ENCODE peak calls at places on chromosome 3, in five cellular contexts. One of them, this sample, is unnamed.

GRCh38 chr3:70832035-70832795 is 519.8 kb upstream of the MDFIC2 start:
- DNase-seq in GM20000: no peak
- DNase-seq in progenitor cell of endocrine pancreas: no peak
- DNase-seq in GM06990: no peak
- DNase-seq in dorsolateral prefrontal cortex: no peak
- DNase-seq in this sample: no peak

GRCh38 chr3:136078421-136079364 is 113.2 kb downstream of the PPP2R3A start:
- DNase-seq in dorsolateral prefrontal cortex: no peak
- DNase-seq in progenitor cell of endocrine pancreas: no peak
- DNase-seq in GM20000: peak
- DNase-seq in GM06990: no peak
- DNase-seq in this sample: no peak

GRCh38 chr3:18247776-18248310 is 177.3 kb downstream of the SATB1 start:
- DNase-seq in GM06990: no peak
- DNase-seq in progenitor cell of endocrine pancreas: no peak
- DNase-seq in dorsolateral prefrontal cortex: no peak
- DNase-seq in GM20000: no peak
- DNase-seq in this sample: no peak

GRCh38 chr3:72810063-72810462 is 38.2 kb downstream of the SHQ1 start:
- DNase-seq in GM20000: no peak
- DNase-seq in progenitor cell of endocrine pancreas: no peak
- DNase-seq in GM06990: no peak
- DNase-seq in dorsolateral prefrontal cortex: no peak
- DNase-seq in this sample: no peak

GRCh38 chr3:131699001-131699400 is 196.2 kb upstream of the MRPL3 start:
- DNase-seq in dorsolateral prefrontal cortex: no peak
- DNase-seq in GM06990: no peak
- DNase-seq in GM20000: no peak
- DNase-seq in progenitor cell of endocrine pancreas: no peak
- DNase-seq in this sample: no peak

GRCh38 chr3:169546368-169546767 is 117.1 kb downstream of the MECOM start:
- DNase-seq in GM20000: no peak
- DNase-seq in dorsolateral prefrontal cortex: no peak
- DNase-seq in progenitor cell of endocrine pancreas: no peak
- DNase-seq in GM06990: no peak
- DNase-seq in this sample: no peak

GRCh38 chr3:97389883-97390282 is 374.7 kb upstream of the ARL6 start:
- DNase-seq in progenitor cell of endocrine pancreas: no peak
- DNase-seq in GM06990: no peak
- DNase-seq in dorsolateral prefrontal cortex: no peak
- DNase-seq in GM20000: no peak
- DNase-seq in this sample: no peak

GRCh38 chr3:177177670-177178295 is 19.5 kb downstream of the TBL1XR1 start:
- DNase-seq in progenitor cell of endocrine pancreas: no peak
- DNase-seq in dorsolateral prefrontal cortex: no peak
- DNase-seq in GM20000: no peak
- DNase-seq in GM06990: no peak
- DNase-seq in this sample: no peak

GRCh38 chr3:55505776-55506175 is 18.7 kb upstream of the WNT5A start:
- DNase-seq in progenitor cell of endocrine pancreas: no peak
- DNase-seq in dorsolateral prefrontal cortex: no peak
- DNase-seq in GM20000: no peak
- DNase-seq in GM06990: no peak
- DNase-seq in this sample: no peak

DNA sequence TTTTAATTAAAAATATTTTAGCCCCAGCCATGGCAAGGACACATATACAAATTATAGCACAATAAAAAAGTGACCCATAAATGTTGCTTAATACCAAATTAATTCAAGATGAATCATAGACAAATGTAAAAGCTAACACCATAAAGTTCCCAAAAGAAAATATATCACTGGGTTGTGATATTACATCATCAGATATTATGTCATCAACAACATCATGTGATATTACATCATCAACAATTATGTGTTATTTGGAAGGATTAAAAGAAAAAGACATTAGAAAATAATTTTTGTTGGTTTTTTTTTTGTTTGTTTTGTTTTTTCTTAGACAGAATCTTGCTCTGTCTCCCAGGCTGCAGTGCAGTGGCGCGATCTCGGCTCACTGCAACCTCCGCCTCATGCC is 34.4 kb upstream of the ABHD10 start:
- DNase-seq in GM06990: no peak
- DNase-seq in GM20000: no peak
- DNase-seq in dorsolateral prefrontal cortex: no peak
- DNase-seq in progenitor cell of endocrine pancreas: no peak
- DNase-seq in this sample: no peak
- TF ChIP-seq CTCF in GM06990: no peak
- TF ChIP-seq CTCF in GM20000: no peak
- TF ChIP-seq CTCF in dorsolateral prefrontal cortex: no peak
- TF ChIP-seq CTCF in progenitor cell of endocrine pancreas: no peak
- TF ChIP-seq CTCF in this sample: no peak

DNA sequence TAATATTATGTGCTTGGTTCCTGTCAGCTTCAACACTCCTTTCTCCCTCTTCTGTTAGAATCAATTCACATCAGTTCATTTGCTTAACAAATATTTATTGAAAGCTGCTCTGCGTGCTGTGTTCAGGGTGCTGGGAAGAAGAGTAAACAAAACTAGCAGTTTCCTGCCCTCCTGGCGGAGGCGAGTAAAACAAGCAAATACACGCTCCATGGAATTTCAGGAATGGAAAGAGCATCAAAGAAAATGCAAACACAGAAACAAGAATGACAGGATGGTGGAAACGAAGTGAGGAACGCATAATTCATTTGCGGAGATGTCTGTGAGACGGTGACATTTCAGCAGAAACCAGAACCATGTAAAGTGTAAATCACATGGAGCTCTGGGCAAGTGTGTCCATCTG is 49.4 kb upstream of the SPTSSB start:
- DNase-seq in GM06990: no peak
- DNase-seq in GM20000: no peak
- DNase-seq in dorsolateral prefrontal cortex: no peak
- DNase-seq in progenitor cell of endocrine pancreas: no peak
- DNase-seq in this sample: no peak
- TF ChIP-seq CTCF in GM06990: no peak
- TF ChIP-seq CTCF in GM20000: no peak
- TF ChIP-seq CTCF in dorsolateral prefrontal cortex: no peak
- TF ChIP-seq CTCF in progenitor cell of endocrine pancreas: peak
- TF ChIP-seq CTCF in this sample: no peak

DNA sequence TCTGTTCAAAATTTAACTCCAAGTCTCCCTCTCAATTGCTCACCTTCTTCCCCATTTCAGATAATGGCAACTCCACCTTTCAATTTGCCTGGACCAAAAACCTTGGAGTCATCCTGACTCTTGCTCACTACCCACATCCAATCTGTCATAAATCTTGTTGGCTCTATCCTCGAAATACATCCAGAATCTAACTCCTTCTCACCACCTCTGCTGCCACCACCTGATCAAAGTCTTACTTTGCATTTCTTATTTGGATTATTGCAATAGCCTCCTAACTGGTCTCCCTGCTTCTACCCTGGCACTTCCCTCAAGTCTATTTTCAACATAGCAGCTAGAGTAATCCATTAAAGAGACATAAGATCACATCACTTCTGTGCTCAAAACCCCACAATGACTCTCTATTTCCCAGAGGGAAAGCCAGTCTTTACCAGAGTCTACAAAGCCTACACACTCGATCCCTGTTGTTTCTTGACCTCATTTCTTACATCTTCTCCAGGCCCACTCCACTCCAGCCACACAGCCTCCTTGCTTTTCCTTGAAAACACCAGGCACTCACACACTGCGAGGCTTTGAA is 86.6 kb downstream of the GPR156 start:
- DNase-seq in progenitor cell of endocrine pancreas: no peak
- DNase-seq in dorsolateral prefrontal cortex: no peak
- DNase-seq in GM06990: no peak
- DNase-seq in GM20000: no peak
- DNase-seq in this sample: no peak
- TF ChIP-seq CTCF in progenitor cell of endocrine pancreas: peak
- TF ChIP-seq CTCF in dorsolateral prefrontal cortex: peak
- TF ChIP-seq CTCF in GM06990: peak
- TF ChIP-seq CTCF in GM20000: peak
- TF ChIP-seq CTCF in this sample: no peak

GRCh38 chr3:158260392-158260791 is 150.5 kb downstream of the RSRC1 start:
- DNase-seq in dorsolateral prefrontal cortex: no peak
- DNase-seq in GM20000: no peak
- DNase-seq in progenitor cell of endocrine pancreas: no peak
- DNase-seq in GM06990: no peak
- DNase-seq in this sample: no peak

GRCh38 chr3:158267015-158267414 is 157.1 kb downstream of the RSRC1 start:
- DNase-seq in progenitor cell of endocrine pancreas: no peak
- DNase-seq in GM06990: no peak
- DNase-seq in dorsolateral prefrontal cortex: no peak
- DNase-seq in GM20000: no peak
- DNase-seq in this sample: no peak

GRCh38 chr3:158264894-158265293 is 155.0 kb downstream of the RSRC1 start:
- DNase-seq in GM20000: no peak
- DNase-seq in GM06990: no peak
- DNase-seq in progenitor cell of endocrine pancreas: no peak
- DNase-seq in dorsolateral prefrontal cortex: no peak
- DNase-seq in this sample: no peak

GRCh38 chr3:158258619-158259018 is 148.7 kb downstream of the RSRC1 start:
- DNase-seq in GM20000: no peak
- DNase-seq in dorsolateral prefrontal cortex: no peak
- DNase-seq in GM06990: no peak
- DNase-seq in progenitor cell of endocrine pancreas: no peak
- DNase-seq in this sample: no peak

DNA sequence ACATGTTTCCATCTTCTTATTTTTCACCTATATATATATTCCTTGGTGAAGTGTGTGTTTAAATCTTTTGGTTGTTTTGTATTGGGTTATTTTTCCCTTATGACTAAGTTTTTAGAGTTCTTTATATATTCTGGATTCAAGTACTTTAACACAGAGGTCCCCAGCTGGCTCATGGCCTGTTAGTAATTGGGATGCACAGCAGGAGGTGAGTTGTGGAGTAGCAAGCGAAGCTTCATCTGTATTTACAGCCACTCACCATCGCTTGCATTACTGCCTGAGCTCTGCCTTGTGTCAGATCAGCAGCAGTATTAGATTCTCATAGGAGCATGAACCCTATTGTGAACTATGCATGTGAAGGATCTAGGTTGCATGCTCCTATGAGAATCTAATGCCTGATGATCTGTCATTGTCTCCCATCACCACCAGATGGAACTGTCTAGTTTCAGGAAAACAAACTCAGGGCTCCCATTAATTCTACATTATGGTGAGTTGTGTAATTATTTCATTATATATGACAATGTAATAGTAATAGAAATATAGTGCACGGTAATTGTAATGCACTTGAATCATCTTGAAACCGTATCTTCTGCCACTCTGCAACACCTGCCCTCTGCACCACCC is 151.6 kb downstream of the RSRC1 start:
- DNase-seq in dorsolateral prefrontal cortex: no peak
- DNase-seq in GM06990: no peak
- DNase-seq in progenitor cell of endocrine pancreas: no peak
- DNase-seq in GM20000: no peak
- DNase-seq in this sample: no peak
- TF ChIP-seq CTCF in dorsolateral prefrontal cortex: no peak
- TF ChIP-seq CTCF in GM06990: no peak
- TF ChIP-seq CTCF in progenitor cell of endocrine pancreas: no peak
- TF ChIP-seq CTCF in GM20000: no peak
- TF ChIP-seq CTCF in this sample: no peak

GRCh38 chr3:124768812-124769211 is 38.6 kb downstream of the UMPS start:
- DNase-seq in GM06990: no peak
- DNase-seq in GM20000: peak
- DNase-seq in progenitor cell of endocrine pancreas: no peak
- DNase-seq in dorsolateral prefrontal cortex: no peak
- DNase-seq in this sample: no peak
- TF ChIP-seq CTCF in GM06990: peak
- TF ChIP-seq CTCF in GM20000: peak
- TF ChIP-seq CTCF in progenitor cell of endocrine pancreas: peak
- TF ChIP-seq CTCF in dorsolateral prefrontal cortex: no peak
- TF ChIP-seq CTCF in this sample: peak

GRCh38 chr3:56915969-56916586 is 114.3 kb upstream of the ARHGEF3 start:
- DNase-seq in GM06990: peak
- DNase-seq in dorsolateral prefrontal cortex: no peak
- DNase-seq in GM20000: peak
- DNase-seq in progenitor cell of endocrine pancreas: no peak
- DNase-seq in this sample: no peak
- TF ChIP-seq CTCF in GM06990: no peak
- TF ChIP-seq CTCF in dorsolateral prefrontal cortex: no peak
- TF ChIP-seq CTCF in GM20000: no peak
- TF ChIP-seq CTCF in progenitor cell of endocrine pancreas: no peak
- TF ChIP-seq CTCF in this sample: no peak

DNA sequence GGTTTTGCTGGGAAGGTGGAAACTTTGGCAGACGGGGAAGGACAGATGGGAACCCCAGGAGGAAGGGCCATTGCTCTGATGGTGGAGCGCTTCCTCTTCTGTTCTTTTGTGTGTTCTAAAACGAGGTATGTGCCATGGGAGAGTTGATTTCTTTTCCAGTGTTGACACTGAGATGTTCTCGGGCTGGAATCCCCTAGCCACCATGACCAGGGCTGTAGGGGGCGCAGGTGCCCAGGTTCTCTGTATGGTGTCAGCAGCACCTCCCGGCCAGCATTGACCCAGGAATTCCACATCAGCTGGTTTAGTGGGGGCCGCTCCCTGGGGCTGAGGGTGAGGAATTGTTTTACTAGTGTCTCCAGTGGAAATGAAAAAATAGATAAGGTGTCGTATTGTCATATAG is 34.3 kb upstream of the ACAD9 start:
- DNase-seq in GM06990: no peak
- DNase-seq in progenitor cell of endocrine pancreas: no peak
- DNase-seq in GM20000: peak
- DNase-seq in dorsolateral prefrontal cortex: no peak
- DNase-seq in this sample: no peak
- TF ChIP-seq CTCF in GM06990: peak
- TF ChIP-seq CTCF in progenitor cell of endocrine pancreas: peak
- TF ChIP-seq CTCF in GM20000: no peak
- TF ChIP-seq CTCF in dorsolateral prefrontal cortex: no peak
- TF ChIP-seq CTCF in this sample: peak

GRCh38 chr3:27827041-27827440 is 104.9 kb upstream of the EOMES start:
- DNase-seq in GM20000: no peak
- DNase-seq in dorsolateral prefrontal cortex: no peak
- DNase-seq in GM06990: no peak
- DNase-seq in progenitor cell of endocrine pancreas: no peak
- DNase-seq in this sample: no peak
- TF ChIP-seq CTCF in GM20000: no peak
- TF ChIP-seq CTCF in dorsolateral prefrontal cortex: no peak
- TF ChIP-seq CTCF in GM06990: peak
- TF ChIP-seq CTCF in progenitor cell of endocrine pancreas: no peak
- TF ChIP-seq CTCF in this sample: no peak

This sample was measured in D721Med.